ENCODE peak calls at places on chromosomes 16 and 17, in ten cellular contexts. Z, A, Y, B, S, X, U, M, V and Q are unnamed samples.
A peak's percentile ranks its signal among the peaks of the same experiment; 100 is the strongest.

GRCh38 chr17:64028874-64029464 is 8.5 kb upstream of the ICAM2 start:
- DNase-seq in V (peak; percentile 77), A (no peak), Y (peak; percentile 63), U (peak; percentile 64), Z (peak; percentile 64), X (peak; percentile 72), M (peak; percentile 83), B (peak; percentile 72), S (peak; percentile 64), Q (peak; percentile 66)

GRCh38 chr16:31331807-31332301 is 23.1 kb upstream of the ITGAX start:
- DNase-seq in U (no peak), Y (no peak), V (no peak), A (no peak), M (no peak), B (no peak), X (no peak), Z (no peak), S (no peak), Q (no peak)

GRCh38 chr16:49454426-49455180 is 81.0 kb downstream of the C16orf78 start:
- DNase-seq in U (no peak), M (no peak), S (no peak), Z (peak; percentile 3), B (no peak), V (no peak), X (no peak), Y (no peak), A (no peak), Q (no peak)

GRCh38 chr16:86572616-86573015 is 5.7 kb upstream of the FOXL1 start:
- DNase-seq in S (no peak), Y (no peak), B (no peak), A (no peak), X (no peak), V (no peak), M (no peak), U (no peak), Z (no peak), Q (no peak)

GRCh38 chr17:33802349-33803272 is 452.5 kb upstream of the CCL2 start:
- DNase-seq in Z (no peak), S (no peak), U (no peak), Y (peak; percentile 31), X (no peak), B (no peak), V (no peak), A (no peak), M (no peak), Q (no peak)

GRCh38 chr17:38752930-38753506 is 477 bp downstream of the PSMB3 start:
- DNase-seq in M (no peak), V (no peak), Z (peak; percentile 38), S (no peak), A (no peak), U (no peak), X (no peak), Y (no peak), B (peak; percentile 29), Q (no peak)

GRCh38 chr17:48727415-48728175 is 955 bp downstream of the HOXB13 start:
- DNase-seq in M (no peak), Z (no peak), X (no peak), Y (no peak), B (peak; percentile 22), A (no peak), U (no peak), S (no peak), V (no peak), Q (no peak)

GRCh38 chr16:28514246-28514645 is 7.6 kb upstream of the IL27 start:
- DNase-seq in A (no peak), X (no peak), S (no peak), B (no peak), Z (no peak), U (no peak), M (no peak), Y (no peak), V (no peak), Q (no peak)

GRCh38 chr16:35492225-35492624 is 2032.8 kb downstream of the TP53TG3F start:
- DNase-seq in A (no peak), Z (no peak), M (peak; percentile 59), U (no peak), B (no peak), V (no peak), X (no peak), S (no peak), Y (no peak), Q (no peak)

GRCh38 chr16:13988038-13988437 is 68.1 kb downstream of the ERCC4 start:
- DNase-seq in A (no peak), Z (no peak), B (no peak), Y (no peak), U (no peak), X (no peak), V (no peak), M (no peak), S (no peak), Q (no peak)

GRCh38 chr16:78134944-78135619 is 35.6 kb downstream of the WWOX start:
- DNase-seq in B (no peak), U (no peak), Y (no peak), M (no peak), S (no peak), V (no peak), A (no peak), Z (no peak), X (no peak), Q (no peak)

GRCh38 chr16:16029431-16030011 is 80.1 kb downstream of the ABCC1 start:
- DNase-seq in S (no peak), U (no peak), V (peak; percentile 43), X (no peak), Y (no peak), M (no peak), Z (no peak), A (no peak), B (no peak), Q (no peak)

GRCh38 chr17:56772442-56772841 is 61.3 kb downstream of the C17orf67 start:
- DNase-seq in Z (no peak), U (no peak), B (no peak), X (no peak), A (no peak), V (no peak), M (no peak), Y (no peak), S (no peak), Q (no peak)

GRCh38 chr17:2053380-2054261 is 1.3 kb upstream of the HIC1 start:
- DNase-seq in A (no peak), V (peak; percentile 78), S (peak; percentile 77), Y (no peak), Z (peak; percentile 88), U (peak; percentile 75), B (peak; percentile 76), X (peak; percentile 77), M (peak; percentile 91), Q (peak; percentile 80)

GRCh38 chr16:88375236-88376052 is 7.3 kb upstream of the ZNF469 start:
- DNase-seq in U (no peak), Y (no peak), Z (no peak), A (no peak), X (no peak), B (no peak), S (no peak), V (no peak), M (no peak), Q (no peak)

GRCh38 chr17:61583242-61583641 is 7.8 kb downstream of the NACA2 start:
- DNase-seq in Z (no peak), S (no peak), B (no peak), Y (no peak), M (no peak), U (no peak), V (peak; percentile 66), X (no peak), A (no peak), Q (no peak)

DNA sequence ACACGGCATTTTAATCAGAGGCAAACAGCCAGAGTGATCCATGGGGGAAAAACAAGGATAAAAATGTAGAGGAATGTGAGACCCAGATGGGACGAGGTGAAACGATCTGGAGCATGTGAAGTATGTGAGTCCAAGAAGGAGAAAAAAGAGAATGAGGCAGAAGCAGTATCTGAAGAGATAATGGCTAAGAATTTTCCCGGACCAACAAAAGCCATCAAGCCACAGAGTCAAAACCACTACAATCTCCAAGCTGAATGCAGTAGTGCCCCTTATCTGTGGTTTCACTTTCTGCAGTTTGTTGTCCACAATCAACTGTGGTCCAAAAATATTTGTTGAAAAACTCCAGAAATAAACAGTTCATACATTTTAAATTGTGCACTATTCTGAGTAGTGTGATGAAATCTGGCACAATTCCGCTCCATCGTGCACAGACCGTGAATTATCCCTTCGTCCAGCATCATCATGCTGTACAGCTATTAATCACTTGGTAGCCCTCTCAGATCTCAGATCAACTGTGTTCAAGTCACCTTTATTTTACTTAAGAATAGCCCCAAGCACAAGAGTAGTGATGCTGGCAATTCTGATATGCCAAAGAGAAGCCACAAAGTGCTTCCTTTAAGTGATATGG is 18.7 kb downstream of the MYH10 start:
- DNase-seq in A (no peak), U (no peak), M (no peak), Z (no peak), Y (no peak), X (no peak), V (peak; percentile 92), B (no peak), S (no peak), Q (no peak)
- H3K4me3 ChIP-seq in A (no peak overlapping the region), U (no peak overlapping the region), M (no peak overlapping the region), Z (no peak overlapping the region), Y (no peak overlapping the region), X (no peak overlapping the region), V (no peak overlapping the region), B (no peak overlapping the region), S (no peak overlapping the region), Q (no peak overlapping the region)

GRCh38 chr17:79150799-79151198 is 76.2 kb downstream of the ENGASE start:
- DNase-seq in X (no peak), Y (no peak), M (no peak), A (no peak), V (no peak), U (no peak), B (no peak), Z (no peak), S (no peak), Q (no peak)
- H3K27me3 ChIP-seq in X (peaks cover 29% of the 10 kb centered on the region), Y (no peaks in the 10 kb centered on the region), M (peaks cover 7% of the 10 kb centered on the region), A (no peaks in the 10 kb centered on the region), V (no peaks in the 10 kb centered on the region), U (no peaks in the 10 kb centered on the region), B (no peaks in the 10 kb centered on the region), Z (no peaks in the 10 kb centered on the region), S (no peaks in the 10 kb centered on the region), Q (no peaks in the 10 kb centered on the region)

GRCh38 chr16:57265850-57266530 is 18.5 kb downstream of the PLLP start:
- DNase-seq in U (no peak), S (no peak), M (peak; percentile 89), A (no peak), Y (peak; percentile 84), X (peak; percentile 82), B (peak; percentile 90), V (peak; percentile 64), Z (no peak), Q (no peak)
- H3K27ac ChIP-seq in U (no peak overlapping the region), S (peak overlapping the region; percentile 44), M (no peak overlapping the region), A (peak overlapping the region; percentile 70), Y (peak overlapping the region; percentile 91), X (peak overlapping the region; percentile 57), B (peak overlapping the region; percentile 82), V (no peak overlapping the region), Z (no peak overlapping the region), Q (peak overlapping the region; percentile 34)

DNA sequence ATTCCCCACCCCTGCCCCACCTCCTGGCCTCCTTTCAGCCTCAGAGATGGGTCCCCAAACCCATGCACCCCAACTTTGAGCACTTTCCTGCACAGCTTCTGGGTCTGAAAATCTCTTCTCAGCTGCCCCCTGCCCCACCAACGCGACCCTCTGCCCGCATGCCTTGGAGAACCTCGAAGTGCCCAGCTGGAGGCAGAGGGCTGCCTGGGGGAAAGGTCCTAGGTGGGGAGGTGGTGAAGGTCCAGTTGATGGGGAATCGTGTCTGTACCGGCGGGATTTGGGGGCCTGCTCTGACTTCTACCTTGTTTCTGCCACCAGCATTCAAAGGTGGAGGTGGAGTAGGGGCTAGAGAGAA is 1.3 kb downstream of the NKD1 start:
- DNase-seq in Z (no peak), A (no peak), Y (no peak), U (no peak), M (no peak), V (no peak), S (no peak), X (no peak), B (no peak), Q (no peak)
- H3K4me3 ChIP-seq in Z (peak overlapping the region; percentile 56), A (peak overlapping the region; percentile 68), Y (peak overlapping the region; percentile 55), U (no peak overlapping the region), M (peak overlapping the region; percentile 95), V (no peak overlapping the region), S (no peak overlapping the region), X (peak overlapping the region; percentile 76), B (peak overlapping the region; percentile 70), Q (no peak overlapping the region)